ENCODE peak calls at places on chromosomes 7 and 10, in eight cellular contexts. M is head of caudate nucleus; J is globus pallidus; U is fibroblast of the aortic adventitia; I is WERI-Rb-1; P is IMR-90; F is lung; T is effector memory CD4-positive, alpha-beta T cell. S is an unnamed sample.

GRCh38 chr7:19145429-19146201 is 394 bp upstream of the FERD3L start:
- DNase-seq in M (no peak), J (no peak), U (no peak), I (no peak), P (no peak), F (no peak), T (no peak), S (no peak)

GRCh38 chr10:28291881-28292297 is 11.0 kb downstream of the MPP7 start:
- DNase-seq in M (no peak), J (no peak), U (peak; percentile 57), I (no peak), P (peak; percentile 93), F (no peak), T (no peak), S (no peak)

GRCh38 chr7:18610331-18610948 is 114.9 kb downstream of the HDAC9 start:
- DNase-seq in M (no peak), J (peak; percentile 20), U (peak; percentile 31), I (peak; percentile 31), P (peak; percentile 28), F (no peak), T (no peak), S (peak; percentile 72)

GRCh38 chr7:157699357-157700013 is 362.7 kb downstream of the DNAJB6 start:
- DNase-seq in M (peak; percentile 36), J (no peak), U (no peak), I (no peak), P (no peak), F (no peak), T (no peak), S (no peak)

GRCh38 chr10:77160679-77161078 is 476.9 kb downstream of the KCNMA1 start:
- DNase-seq in M (no peak), J (no peak), U (peak; percentile 94), I (no peak), P (peak; percentile 97), F (no peak), T (no peak), S (no peak)

GRCh38 chr7:56079450-56080185 is 13.1 kb downstream of the PHKG1 start:
- DNase-seq in M (peak; percentile 92), J (peak; percentile 91), U (peak; percentile 68), I (no peak), P (peak; percentile 71), F (peak; percentile 50), T (no peak), S (no peak)

GRCh38 chr10:58435297-58435696 is 50.1 kb downstream of the TFAM start:
- DNase-seq in M (no peak), J (no peak), U (peak; percentile 97), I (no peak), P (peak; percentile 99), F (peak; percentile 36), T (no peak), S (peak; percentile 71)

GRCh38 chr10:61888744-61889143 is 12.8 kb upstream of the ARID5B start:
- DNase-seq in M (no peak), J (no peak), U (no peak), I (no peak), P (peak; percentile 75), F (no peak), T (no peak), S (no peak)

GRCh38 chr7:85529831-85530230 is 343.0 kb upstream of the SEMA3D start:
- DNase-seq in M (no peak), J (no peak), U (peak; percentile 79), I (no peak), P (peak; percentile 47), F (no peak), T (no peak), S (no peak)

GRCh38 chr10:56095506-56096225 is 265.4 kb downstream of the ZWINT start:
- DNase-seq in M (no peak), J (no peak), U (no peak), I (peak; percentile 61), P (no peak), F (no peak), T (no peak), S (no peak)

GRCh38 chr7:22676385-22676784 is 50.6 kb upstream of the IL6 start:
- DNase-seq in M (no peak), J (no peak), U (no peak), I (no peak), P (no peak), F (no peak), T (no peak), S (no peak)

GRCh38 chr10:111871458-111871857 is 312.1 kb downstream of the GPAM start:
- DNase-seq in M (no peak), J (no peak), U (no peak), I (no peak), P (no peak), F (no peak), T (no peak), S (no peak)

GRCh38 chr10:6035926-6036575 is 26.1 kb downstream of the IL2RA start:
- DNase-seq in M (peak; percentile 9), J (no peak), U (no peak), I (no peak), P (no peak), F (peak; percentile 17), T (no peak), S (no peak)

GRCh38 chr7:88001744-88002530 is 67.9 kb downstream of the ADAM22 start:
- DNase-seq in M (no peak), J (no peak), U (no peak), I (no peak), P (no peak), F (no peak), T (no peak), S (no peak)

GRCh38 chr7:132218876-132219275 is 357.4 kb downstream of the PLXNA4 start:
- DNase-seq in M (no peak), J (no peak), U (no peak), I (no peak), P (no peak), F (no peak), T (no peak), S (peak; percentile 18)

GRCh38 chr7:52719677-52720076 is 315.8 kb upstream of the POM121L12 start:
- DNase-seq in M (no peak), J (no peak), U (no peak), I (no peak), P (no peak), F (no peak), T (no peak), S (no peak)

GRCh38 chr10:30538086-30538485 is 91.5 kb downstream of the LYZL2 start:
- DNase-seq in M (no peak), J (no peak), U (no peak), I (no peak), P (peak; percentile 27), F (no peak), T (no peak), S (peak; percentile 22)

GRCh38 chr10:77463967-77464745 is 173.5 kb downstream of the KCNMA1 start:
- DNase-seq in M (no peak), J (no peak), U (peak; percentile 25), I (no peak), P (peak; percentile 70), F (no peak), T (no peak), S (no peak)